ENCODE peak calls at places on chromosomes 5 and 9, in five cellular contexts. One of them, this sample, is unnamed.

GRCh38 chr5:57736716-57737115 is 254.1 kb upstream of the ACTBL2 start:
- DNase-seq in GM23248: peak
- DNase-seq in T-helper 9 cell: no peak
- DNase-seq in activated CD4-positive, alpha-beta T cell treated with anti-CD3 and anti-CD28 coated beads for 4 hours: no peak
- DNase-seq in MCF 10A: no peak
- DNase-seq in this sample: no peak

GRCh38 chr5:110321117-110321516 is 405.4 kb downstream of the TMEM232 start:
- DNase-seq in activated CD4-positive, alpha-beta T cell treated with anti-CD3 and anti-CD28 coated beads for 4 hours: no peak
- DNase-seq in T-helper 9 cell: no peak
- DNase-seq in GM23248: peak
- DNase-seq in MCF 10A: no peak
- DNase-seq in this sample: peak

GRCh38 chr9:74497750-74498615 is 848 bp downstream of the RORB start:
- DNase-seq in T-helper 9 cell: no peak
- DNase-seq in activated CD4-positive, alpha-beta T cell treated with anti-CD3 and anti-CD28 coated beads for 4 hours: no peak
- DNase-seq in GM23248: peak
- DNase-seq in MCF 10A: no peak
- DNase-seq in this sample: no peak

GRCh38 chr5:150409638-150410523 is 2.8 kb downstream of the CD74 start:
- DNase-seq in activated CD4-positive, alpha-beta T cell treated with anti-CD3 and anti-CD28 coated beads for 4 hours: peak
- DNase-seq in MCF 10A: peak
- DNase-seq in GM23248: peak
- DNase-seq in T-helper 9 cell: peak
- DNase-seq in this sample: peak

GRCh38 chr9:133403766-133404439 is 13.9 kb downstream of the REXO4 start:
- DNase-seq in T-helper 9 cell: peak
- DNase-seq in activated CD4-positive, alpha-beta T cell treated with anti-CD3 and anti-CD28 coated beads for 4 hours: peak
- DNase-seq in MCF 10A: peak
- DNase-seq in GM23248: peak
- DNase-seq in this sample: peak

GRCh38 chr5:1226231-1226630 is 1.1 kb downstream of the SLC6A18 start:
- DNase-seq in T-helper 9 cell: no peak
- DNase-seq in MCF 10A: no peak
- DNase-seq in activated CD4-positive, alpha-beta T cell treated with anti-CD3 and anti-CD28 coated beads for 4 hours: no peak
- DNase-seq in GM23248: no peak
- DNase-seq in this sample: no peak

GRCh38 chr9:4985376-4986266 is 549 bp downstream of the JAK2 start:
- DNase-seq in activated CD4-positive, alpha-beta T cell treated with anti-CD3 and anti-CD28 coated beads for 4 hours: peak
- DNase-seq in MCF 10A: peak
- DNase-seq in T-helper 9 cell: peak
- DNase-seq in GM23248: peak
- DNase-seq in this sample: peak

GRCh38 chr5:165881259-165881658 is 2375.8 kb downstream of the MAT2B start:
- DNase-seq in activated CD4-positive, alpha-beta T cell treated with anti-CD3 and anti-CD28 coated beads for 4 hours: no peak
- DNase-seq in MCF 10A: peak
- DNase-seq in T-helper 9 cell: no peak
- DNase-seq in GM23248: no peak
- DNase-seq in this sample: peak

GRCh38 chr5:38931731-38932130 is 85.9 kb downstream of the OSMR start:
- DNase-seq in GM23248: peak
- DNase-seq in MCF 10A: no peak
- DNase-seq in T-helper 9 cell: no peak
- DNase-seq in activated CD4-positive, alpha-beta T cell treated with anti-CD3 and anti-CD28 coated beads for 4 hours: no peak
- DNase-seq in this sample: no peak

GRCh38 chr9:84054341-84055010 is 73.9 kb downstream of the RMI1 start:
- DNase-seq in MCF 10A: no peak
- DNase-seq in GM23248: no peak
- DNase-seq in activated CD4-positive, alpha-beta T cell treated with anti-CD3 and anti-CD28 coated beads for 4 hours: no peak
- DNase-seq in T-helper 9 cell: no peak
- DNase-seq in this sample: no peak

This sample was measured in SK-MEL-5.